ENCODE peak calls at places on chromosomes 3 and 15, in six cellular contexts. One of them, this sample, is unnamed.

GRCh38 chr3:78717042-78717441 is 1050.8 kb downstream of the ROBO1 start:
- DNase-seq in gastrocnemius medialis: no peak
- DNase-seq in spleen: no peak
- DNase-seq in GM23338: no peak
- DNase-seq in fibroblast of the aortic adventitia: no peak
- DNase-seq in AG04450: no peak
- DNase-seq in this sample: no peak

GRCh38 chr15:100241572-100242479 is 99.9 kb downstream of the ADAMTS17 start:
- DNase-seq in gastrocnemius medialis: peak
- DNase-seq in spleen: no peak
- DNase-seq in GM23338: peak
- DNase-seq in fibroblast of the aortic adventitia: peak
- DNase-seq in AG04450: no peak
- DNase-seq in this sample: no peak

GRCh38 chr15:52527898-52528464 is 699 bp downstream of the MYO5A start:
- DNase-seq in gastrocnemius medialis: no peak
- DNase-seq in spleen: peak
- DNase-seq in GM23338: peak
- DNase-seq in fibroblast of the aortic adventitia: peak
- DNase-seq in AG04450: no peak
- DNase-seq in this sample: no peak

GRCh38 chr3:159807137-159808028 is 181.3 kb upstream of the IL12A start:
- DNase-seq in gastrocnemius medialis: no peak
- DNase-seq in spleen: no peak
- DNase-seq in GM23338: no peak
- DNase-seq in fibroblast of the aortic adventitia: no peak
- DNase-seq in AG04450: no peak
- DNase-seq in this sample: no peak

GRCh38 chr3:171815977-171816595 is 5.8 kb upstream of the PLD1 start:
- DNase-seq in gastrocnemius medialis: no peak
- DNase-seq in spleen: no peak
- DNase-seq in GM23338: no peak
- DNase-seq in fibroblast of the aortic adventitia: peak
- DNase-seq in AG04450: no peak
- DNase-seq in this sample: no peak

GRCh38 chr3:49673131-49673714 is 928 bp upstream of the APEH start:
- DNase-seq in gastrocnemius medialis: no peak
- DNase-seq in spleen: no peak
- DNase-seq in GM23338: peak
- DNase-seq in fibroblast of the aortic adventitia: no peak
- DNase-seq in AG04450: no peak
- DNase-seq in this sample: no peak

GRCh38 chr3:189340680-189341460 is 169.1 kb downstream of the TPRG1 start:
- DNase-seq in gastrocnemius medialis: no peak
- DNase-seq in spleen: no peak
- DNase-seq in GM23338: peak
- DNase-seq in fibroblast of the aortic adventitia: no peak
- DNase-seq in AG04450: no peak
- DNase-seq in this sample: no peak

GRCh38 chr3:56064684-56065083 is 403.6 kb downstream of the ERC2 start:
- DNase-seq in gastrocnemius medialis: no peak
- DNase-seq in spleen: no peak
- DNase-seq in GM23338: no peak
- DNase-seq in fibroblast of the aortic adventitia: no peak
- DNase-seq in AG04450: no peak
- DNase-seq in this sample: no peak

GRCh38 chr3:133576169-133576568 is 2.7 kb downstream of the CDV3 start:
- DNase-seq in gastrocnemius medialis: no peak
- DNase-seq in spleen: no peak
- DNase-seq in GM23338: no peak
- DNase-seq in fibroblast of the aortic adventitia: peak
- DNase-seq in AG04450: no peak
- DNase-seq in this sample: no peak

GRCh38 chr3:133573629-133574194 is at the start of gene CDV3:
- DNase-seq in gastrocnemius medialis: no peak
- DNase-seq in spleen: no peak
- DNase-seq in GM23338: peak
- DNase-seq in fibroblast of the aortic adventitia: no peak
- DNase-seq in AG04450: no peak
- DNase-seq in this sample: no peak

GRCh38 chr3:133575121-133575520 is 1.6 kb downstream of the CDV3 start:
- DNase-seq in gastrocnemius medialis: no peak
- DNase-seq in spleen: no peak
- DNase-seq in GM23338: no peak
- DNase-seq in fibroblast of the aortic adventitia: no peak
- DNase-seq in AG04450: no peak
- DNase-seq in this sample: no peak

GRCh38 chr3:133573054-133573628 is 345 bp upstream of the CDV3 start:
- DNase-seq in gastrocnemius medialis: peak
- DNase-seq in spleen: peak
- DNase-seq in GM23338: peak
- DNase-seq in fibroblast of the aortic adventitia: peak
- DNase-seq in AG04450: peak
- DNase-seq in this sample: peak

GRCh38 chr3:133574260-133574881 is 885 bp downstream of the CDV3 start:
- DNase-seq in gastrocnemius medialis: peak
- DNase-seq in spleen: peak
- DNase-seq in GM23338: peak
- DNase-seq in fibroblast of the aortic adventitia: peak
- DNase-seq in AG04450: no peak
- DNase-seq in this sample: peak
- TF ChIP-seq CTCF in gastrocnemius medialis: no peak
- TF ChIP-seq CTCF in spleen: peak
- TF ChIP-seq CTCF in GM23338: no peak
- TF ChIP-seq CTCF in fibroblast of the aortic adventitia: peak
- TF ChIP-seq CTCF in AG04450: peak
- TF ChIP-seq CTCF in this sample: no peak

DNA sequence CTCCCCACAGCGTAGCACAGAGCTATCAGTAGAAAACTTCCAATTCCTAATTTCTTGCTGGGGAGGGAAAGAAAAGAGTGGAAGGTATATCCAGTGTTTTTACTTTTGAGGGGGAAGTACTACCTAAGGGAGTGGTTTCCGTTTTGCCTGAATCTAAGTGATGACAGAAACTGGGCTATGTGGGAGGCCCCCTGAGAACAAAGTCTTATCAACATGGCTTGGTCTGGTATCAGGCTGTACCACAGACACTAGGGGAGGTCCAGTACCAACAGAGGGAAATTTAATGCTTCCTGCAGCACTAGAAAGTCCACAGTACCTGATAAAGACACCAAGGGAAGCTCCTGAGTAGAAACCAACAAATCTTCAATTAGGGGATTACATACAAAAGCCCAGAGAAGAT is 199.2 kb downstream of the IL5RA start:
- DNase-seq in gastrocnemius medialis: no peak
- DNase-seq in spleen: no peak
- DNase-seq in GM23338: no peak
- DNase-seq in fibroblast of the aortic adventitia: no peak
- DNase-seq in AG04450: no peak
- DNase-seq in this sample: no peak
- H3K4me3 ChIP-seq in gastrocnemius medialis: no peak
- H3K4me3 ChIP-seq in spleen: no peak
- H3K4me3 ChIP-seq in GM23338: no peak
- H3K4me3 ChIP-seq in fibroblast of the aortic adventitia: no peak
- H3K4me3 ChIP-seq in AG04450: no peak
- H3K4me3 ChIP-seq in this sample: no peak

GRCh38 chr3:87147562-87147961 is 79.5 kb upstream of the CHMP2B start:
- DNase-seq in gastrocnemius medialis: no peak
- DNase-seq in spleen: no peak
- DNase-seq in GM23338: no peak
- DNase-seq in fibroblast of the aortic adventitia: no peak
- DNase-seq in AG04450: no peak
- DNase-seq in this sample: no peak

GRCh38 chr3:87148020-87148419 is 79.1 kb upstream of the CHMP2B start:
- DNase-seq in gastrocnemius medialis: no peak
- DNase-seq in spleen: no peak
- DNase-seq in GM23338: no peak
- DNase-seq in fibroblast of the aortic adventitia: no peak
- DNase-seq in AG04450: no peak
- DNase-seq in this sample: no peak

DNA sequence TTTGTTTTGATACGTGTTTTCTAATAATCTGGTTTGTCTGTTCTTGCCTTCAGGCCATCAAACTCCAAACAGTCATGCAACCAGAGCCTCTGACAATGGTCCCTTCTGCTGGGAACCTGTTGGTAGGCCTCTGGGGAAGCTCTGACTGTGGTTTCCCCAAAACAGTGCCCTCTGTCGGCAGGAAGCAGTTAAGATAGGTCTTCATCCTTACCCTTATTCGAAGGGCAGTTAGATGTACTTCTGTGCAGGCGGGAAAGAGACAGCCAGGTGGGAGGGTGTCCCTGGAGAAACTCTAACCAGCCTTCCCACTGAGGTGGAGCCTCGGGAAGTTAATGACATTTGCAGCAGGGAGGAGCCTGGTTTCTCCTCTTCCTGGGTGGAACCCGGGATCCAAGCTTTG is 81.6 kb upstream of the CHMP2B start:
- DNase-seq in gastrocnemius medialis: no peak
- DNase-seq in spleen: no peak
- DNase-seq in GM23338: peak
- DNase-seq in fibroblast of the aortic adventitia: peak
- DNase-seq in AG04450: no peak
- DNase-seq in this sample: no peak
- TF ChIP-seq CTCF in gastrocnemius medialis: no peak
- TF ChIP-seq CTCF in spleen: no peak
- TF ChIP-seq CTCF in GM23338: peak
- TF ChIP-seq CTCF in fibroblast of the aortic adventitia: peak
- TF ChIP-seq CTCF in AG04450: peak
- TF ChIP-seq CTCF in this sample: peak

GRCh38 chr15:62482715-62483429 is 317.8 kb upstream of the C2CD4B start:
- DNase-seq in gastrocnemius medialis: no peak
- DNase-seq in spleen: no peak
- DNase-seq in GM23338: peak
- DNase-seq in fibroblast of the aortic adventitia: no peak
- DNase-seq in AG04450: no peak
- DNase-seq in this sample: no peak

GRCh38 chr15:62483817-62484216 is 318.7 kb upstream of the C2CD4B start:
- DNase-seq in gastrocnemius medialis: peak
- DNase-seq in spleen: no peak
- DNase-seq in GM23338: no peak
- DNase-seq in fibroblast of the aortic adventitia: peak
- DNase-seq in AG04450: no peak
- DNase-seq in this sample: no peak

GRCh38 chr15:62488383-62488782 is 323.3 kb upstream of the C2CD4B start:
- DNase-seq in gastrocnemius medialis: no peak
- DNase-seq in spleen: no peak
- DNase-seq in GM23338: no peak
- DNase-seq in fibroblast of the aortic adventitia: no peak
- DNase-seq in AG04450: no peak
- DNase-seq in this sample: no peak

GRCh38 chr15:62486041-62486440 is 321.0 kb upstream of the C2CD4B start:
- DNase-seq in gastrocnemius medialis: no peak
- DNase-seq in spleen: no peak
- DNase-seq in GM23338: no peak
- DNase-seq in fibroblast of the aortic adventitia: no peak
- DNase-seq in AG04450: no peak
- DNase-seq in this sample: no peak

DNA sequence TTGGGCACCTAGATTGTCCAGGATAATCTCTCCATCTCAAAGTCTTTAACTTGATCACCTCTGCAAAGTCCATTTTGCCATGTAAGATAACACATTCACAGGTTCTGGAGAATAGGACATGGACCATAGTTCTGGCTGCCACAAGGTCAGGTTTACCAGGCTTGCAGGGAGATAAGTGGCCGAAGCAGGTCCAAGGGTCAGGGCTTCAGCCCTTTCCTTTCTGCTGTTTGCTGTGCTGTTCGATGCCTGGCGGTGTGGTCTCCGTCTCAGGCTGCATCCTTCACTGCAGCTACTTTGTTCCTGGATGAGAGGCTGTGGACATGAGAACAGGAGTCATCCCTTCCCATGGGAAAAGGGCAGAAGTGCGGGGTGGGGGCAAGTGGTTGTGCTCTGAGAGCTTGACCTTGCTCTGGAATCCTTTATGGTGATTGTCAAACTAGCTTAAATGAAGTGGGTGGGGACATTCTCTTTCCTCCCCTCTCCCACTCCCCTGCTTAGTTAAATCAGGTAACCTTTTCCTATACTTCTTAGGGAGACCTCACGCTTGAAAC is 320.2 kb upstream of the C2CD4B start:
- DNase-seq in gastrocnemius medialis: no peak
- DNase-seq in spleen: no peak
- DNase-seq in GM23338: no peak
- DNase-seq in fibroblast of the aortic adventitia: no peak
- DNase-seq in AG04450: no peak
- DNase-seq in this sample: no peak
- H3K4me3 ChIP-seq in gastrocnemius medialis: no peak
- H3K4me3 ChIP-seq in spleen: no peak
- H3K4me3 ChIP-seq in GM23338: no peak
- H3K4me3 ChIP-seq in fibroblast of the aortic adventitia: no peak
- H3K4me3 ChIP-seq in AG04450: no peak
- H3K4me3 ChIP-seq in this sample: no peak

GRCh38 chr3:72665701-72666443 is 182.4 kb downstream of the SHQ1 start:
- DNase-seq in gastrocnemius medialis: no peak
- DNase-seq in spleen: peak
- DNase-seq in GM23338: peak
- DNase-seq in fibroblast of the aortic adventitia: no peak
- DNase-seq in AG04450: no peak
- DNase-seq in this sample: no peak
- TF ChIP-seq CTCF in gastrocnemius medialis: peak
- TF ChIP-seq CTCF in spleen: peak
- TF ChIP-seq CTCF in GM23338: peak
- TF ChIP-seq CTCF in fibroblast of the aortic adventitia: peak
- TF ChIP-seq CTCF in AG04450: peak
- TF ChIP-seq CTCF in this sample: peak